ENCODE peak calls at places on chromosomes 12 and 14, in six cellular contexts. I is endodermal cell, Z is AG04450, V is A673, Y is tibial artery, O is endothelial cell of umbilical vein. A is an unnamed sample.

GRCh38 chr12:12007001-12007712 is 63.6 kb upstream of the BCL2L14 start:
- DNase-seq in Z (no peak), Y (no peak), V (no peak), O (no peak), I (peak), A (no peak)

GRCh38 chr12:85301054-85301453 is 21.0 kb downstream of the ALX1 start:
- DNase-seq in Z (no peak), V (no peak), O (no peak), Y (no peak), I (no peak), A (no peak)

GRCh38 chr12:8078400-8078799 is 3.7 kb upstream of the NECAP1 start:
- DNase-seq in Z (peak), I (peak), V (peak), O (peak), Y (no peak), A (no peak)

GRCh38 chr14:92902726-92903125 is 20.2 kb upstream of the CHGA start:
- DNase-seq in V (no peak), O (no peak), Y (no peak), I (peak), Z (no peak), A (no peak)

GRCh38 chr12:13203028-13203922 is 6.7 kb downstream of the EMP1 start:
- DNase-seq in O (peak), Z (no peak), Y (peak), V (peak), I (peak), A (no peak)

GRCh38 chr12:60172696-60173095 is 576.9 kb downstream of the SLC16A7 start:
- DNase-seq in O (no peak), V (no peak), Y (no peak), Z (no peak), I (no peak), A (no peak)

GRCh38 chr14:80172380-80173055 is 38.8 kb downstream of the DIO2 start:
- DNase-seq in Z (no peak), O (no peak), V (no peak), Y (no peak), I (no peak), A (no peak)

GRCh38 chr12:11749943-11750690 is 100.6 kb downstream of the ETV6 start:
- DNase-seq in Z (no peak), Y (peak), V (no peak), I (no peak), O (no peak), A (no peak)

GRCh38 chr12:47110706-47111391 is 31.1 kb upstream of the AMIGO2 start:
- DNase-seq in Y (no peak), O (no peak), V (no peak), Z (no peak), I (no peak), A (no peak)

GRCh38 chr12:50723870-50724269 is 40.0 kb upstream of the ATF1 start:
- DNase-seq in Y (no peak), O (no peak), V (no peak), Z (no peak), I (no peak), A (no peak)

GRCh38 chr12:126488786-126489185 is 1423.6 kb downstream of the AACS start:
- DNase-seq in O (no peak), I (no peak), Z (no peak), V (no peak), Y (no peak), A (no peak)

GRCh38 chr14:55180434-55180833 is 11.0 kb downstream of the DLGAP5 start:
- DNase-seq in Z (no peak), Y (no peak), O (peak), V (no peak), I (no peak), A (no peak)

GRCh38 chr12:11648514-11649412 is 711 bp upstream of the ETV6 start:
- DNase-seq in O (peak), Z (no peak), Y (peak), I (peak), V (peak), A (peak)

GRCh38 chr12:13223941-13224340 is 27.4 kb downstream of the EMP1 start:
- DNase-seq in V (no peak), Y (no peak), Z (no peak), O (no peak), I (no peak), A (no peak)

GRCh38 chr14:92217956-92218355 is 96.2 kb downstream of the CPSF2 start:
- DNase-seq in I (no peak), Z (no peak), Y (no peak), V (no peak), O (no peak), A (no peak)

GRCh38 chr14:45003924-45004323 is 41.9 kb downstream of the TOGARAM1 start:
- DNase-seq in V (no peak), Z (no peak), I (no peak), O (no peak), Y (no peak), A (no peak)

GRCh38 chr14:41604793-41605534 is 1.7 kb upstream of the LRFN5 start:
- DNase-seq in I (peak), Y (no peak), Z (peak), O (no peak), V (peak), A (no peak)

GRCh38 chr12:549476-550082 is 89.8 kb downstream of the B4GALNT3 start:
- DNase-seq in V (no peak), Y (no peak), I (no peak), Z (no peak), O (no peak), A (no peak)

GRCh38 chr12:94290353-94290752 is 142.0 kb downstream of the PLXNC1 start:
- DNase-seq in Z (no peak), I (peak), V (no peak), O (no peak), Y (no peak), A (no peak)

GRCh38 chr12:97380440-97380839 is 82.2 kb upstream of the RMST start:
- DNase-seq in V (no peak), Z (no peak), O (no peak), Y (no peak), I (no peak), A (no peak)

GRCh38 chr14:97791906-97792305 is 994.7 kb downstream of the VRK1 start:
- DNase-seq in O (no peak), Z (no peak), V (no peak), I (no peak), Y (no peak), A (no peak)

DNA sequence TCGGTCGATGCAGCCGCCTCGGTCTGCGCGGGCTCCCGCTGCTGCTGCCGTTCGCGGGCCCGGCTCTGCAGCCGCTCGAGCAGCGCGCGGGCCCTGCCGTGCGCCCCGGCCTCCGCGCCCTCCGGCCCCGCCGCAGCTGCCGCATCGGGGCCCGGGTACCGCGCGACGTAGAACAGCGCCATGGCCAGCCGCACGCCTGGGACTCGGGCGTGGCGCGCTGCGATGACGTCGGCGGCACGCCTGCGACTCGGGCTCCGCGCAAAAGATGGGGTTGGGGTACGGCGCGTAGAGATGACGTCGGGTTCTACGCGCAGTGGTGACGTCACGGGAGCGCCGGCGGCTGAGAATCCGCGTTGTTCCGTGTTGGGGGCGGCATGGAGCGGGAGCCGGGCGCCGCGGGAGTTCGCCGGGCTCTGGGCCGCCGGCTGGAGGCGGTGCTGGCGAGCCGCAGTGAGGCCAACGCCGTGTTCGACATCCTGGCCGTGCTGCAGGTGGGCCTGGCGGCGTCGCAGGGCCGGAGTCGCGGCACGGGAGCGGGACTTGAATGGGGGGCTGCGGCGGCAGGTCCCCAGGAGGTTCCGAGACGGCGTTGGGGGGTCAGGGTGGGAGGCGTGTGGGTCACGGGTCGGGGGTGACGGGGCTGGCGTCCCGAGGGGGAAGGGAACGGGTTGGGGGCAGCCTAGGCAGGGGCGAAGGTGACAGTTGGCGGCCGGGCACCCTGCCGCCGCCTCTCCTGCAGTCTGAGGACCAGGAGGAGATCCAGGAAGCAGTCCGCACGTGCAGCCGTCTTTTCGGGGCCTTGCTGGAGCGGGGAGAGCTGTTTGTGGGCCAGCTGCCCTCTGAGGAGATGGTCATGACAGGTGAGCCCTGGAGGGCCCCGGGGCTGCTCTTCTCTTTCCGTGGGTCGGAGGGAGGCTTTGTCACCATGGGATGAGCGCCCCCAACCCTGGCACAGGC is at the start of the genes DDX51 and NOC4L:
- DNase-seq in Y (peak), I (peak), V (peak), Z (peak), O (peak), A (peak)
- TF ChIP-seq CTCF in Y (no peak), I (no peak), V (no peak), Z (no peak), O (no peak), A (no peak)

GRCh38 chr14:94003397-94003796 is 6.3 kb downstream of the CCDC197 start:
- DNase-seq in Y (no peak), O (no peak), I (no peak), V (no peak), Z (no peak), A (no peak)

GRCh38 chr14:94004015-94004414 is 6.9 kb downstream of the CCDC197 start:
- DNase-seq in Y (no peak), O (no peak), V (no peak), Z (no peak), I (no peak), A (no peak)

GRCh38 chr14:94008234-94008633 is 11.1 kb downstream of the CCDC197 start:
- DNase-seq in Z (no peak), Y (no peak), O (no peak), I (no peak), V (no peak), A (no peak)

GRCh38 chr14:94001501-94002396 is 4.6 kb downstream of the CCDC197 start:
- DNase-seq in V (peak), Y (peak), I (peak), Z (peak), O (peak), A (peak)

DNA sequence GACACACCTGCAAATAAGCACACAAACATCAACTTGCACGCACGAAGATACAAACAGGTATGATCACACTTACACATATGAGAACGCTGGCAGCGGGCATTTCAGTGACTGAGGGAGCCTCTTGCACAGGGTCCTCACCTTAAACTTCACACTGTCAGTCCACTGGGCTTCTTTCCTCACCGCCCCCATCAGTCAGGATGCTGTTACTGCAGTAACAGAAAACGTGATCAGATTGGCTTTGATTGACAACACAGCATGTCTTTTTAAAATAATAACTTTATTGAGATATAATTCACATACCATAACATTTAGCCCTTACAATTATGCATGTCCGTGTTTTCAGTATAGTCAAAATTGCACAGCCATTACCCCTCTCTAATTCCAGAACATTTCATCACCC is 8.2 kb downstream of the CCDC197 start:
- DNase-seq in I (peak), Y (no peak), V (no peak), Z (no peak), O (no peak), A (no peak)
- TF ChIP-seq CTCF in I (peak), Y (peak), V (peak), Z (peak), O (peak), A (no peak)

GRCh38 chr12:66352197-66352596 is 49.9 kb downstream of the HELB start:
- DNase-seq in I (peak), O (peak), V (peak), Z (no peak), Y (no peak), A (no peak)
- TF ChIP-seq CTCF in I (peak), O (peak), V (peak), Z (peak), Y (no peak), A (peak)

GRCh38 chr14:72715910-72716268 is 178.0 kb downstream of the DPF3 start:
- DNase-seq in O (no peak), Y (no peak), V (no peak), Z (no peak), I (no peak), A (no peak)
- TF ChIP-seq CTCF in O (no peak), Y (no peak), V (no peak), Z (no peak), I (no peak), A (no peak)

DNA sequence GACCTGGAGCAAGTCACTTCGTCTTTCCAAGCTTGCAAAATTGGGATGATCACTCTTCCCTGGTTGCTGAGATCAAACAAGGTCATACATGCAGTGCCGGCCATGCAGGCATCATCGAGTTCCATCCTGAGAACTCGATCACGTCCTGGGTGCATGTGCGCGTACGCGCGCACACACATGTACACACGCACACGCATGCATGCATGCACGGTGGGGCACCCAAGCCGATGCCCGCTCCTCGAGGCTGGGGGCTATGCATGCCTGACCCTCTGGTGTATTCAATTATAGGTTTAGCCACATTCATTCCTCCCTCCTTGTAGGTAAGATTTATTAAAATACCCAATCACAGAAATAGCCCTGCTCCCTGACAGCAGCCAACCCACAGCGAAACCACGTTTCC is 26.0 kb downstream of the MMAB start:
- DNase-seq in O (no peak), Z (no peak), V (no peak), Y (no peak), I (no peak), A (no peak)
- TF ChIP-seq CTCF in O (no peak), Z (no peak), V (no peak), Y (no peak), I (no peak), A (no peak)

GRCh38 chr14:78902010-78902623 is 731.9 kb downstream of the NRXN3 start:
- DNase-seq in Z (peak), O (peak), Y (no peak), I (peak), V (peak), A (no peak)
- TF ChIP-seq CTCF in Z (peak), O (peak), Y (no peak), I (peak), V (peak), A (peak)

GRCh38 chr12:80316141-80316700 is 127.8 kb upstream of the PTPRQ start:
- DNase-seq in I (no peak), Z (no peak), Y (no peak), V (no peak), O (no peak), A (no peak)

GRCh38 chr12:80314741-80315140 is 129.3 kb upstream of the PTPRQ start:
- DNase-seq in I (no peak), Z (no peak), Y (no peak), O (no peak), V (no peak), A (no peak)

GRCh38 chr12:80317899-80318298 is 126.1 kb upstream of the PTPRQ start:
- DNase-seq in Y (no peak), Z (no peak), O (no peak), V (no peak), I (no peak), A (no peak)

GRCh38 chr12:80313184-80313583 is 130.9 kb upstream of the PTPRQ start:
- DNase-seq in I (no peak), Z (no peak), V (peak), Y (no peak), O (peak), A (no peak)
- TF ChIP-seq CTCF in I (no peak), Z (no peak), V (peak), Y (no peak), O (no peak), A (no peak)

GRCh38 chr14:89444044-89444443 is 27.0 kb upstream of the FOXN3 start:
- DNase-seq in Y (no peak), O (peak), V (no peak), Z (no peak), I (no peak), A (no peak)

GRCh38 chr14:89443002-89443660 is 26.1 kb upstream of the FOXN3 start:
- DNase-seq in I (no peak), Y (no peak), O (peak), V (no peak), Z (no peak), A (no peak)

GRCh38 chr14:89444536-89445125 is 27.6 kb upstream of the FOXN3 start:
- DNase-seq in Z (no peak), Y (no peak), V (no peak), O (peak), I (no peak), A (no peak)

GRCh38 chr14:89447182-89447970 is 30.3 kb upstream of the FOXN3 start:
- DNase-seq in Z (no peak), I (no peak), V (no peak), O (no peak), Y (no peak), A (no peak)

GRCh38 chr14:89445252-89445973 is 28.4 kb upstream of the FOXN3 start:
- DNase-seq in V (no peak), I (no peak), O (no peak), Y (no peak), Z (no peak), A (no peak)
- TF ChIP-seq CTCF in V (no peak), I (no peak), O (no peak), Y (no peak), Z (no peak), A (no peak)

GRCh38 chr14:100320157-100320856 is 2.8 kb upstream of the SLC25A47 start:
- DNase-seq in Y (no peak), I (no peak), O (no peak), Z (no peak), V (no peak), A (no peak)

GRCh38 chr14:100317389-100317788 is 5.8 kb upstream of the SLC25A47 start:
- DNase-seq in I (no peak), V (no peak), Y (no peak), Z (no peak), O (no peak), A (no peak)

GRCh38 chr14:100321473-100322137 is 1.5 kb upstream of the SLC25A47 start:
- DNase-seq in I (peak), Z (no peak), O (no peak), V (no peak), Y (no peak), A (peak)

GRCh38 chr14:100314724-100315123 is 8.4 kb upstream of the SLC25A47 start:
- DNase-seq in I (no peak), Z (no peak), Y (no peak), O (no peak), V (no peak), A (no peak)

GRCh38 chr14:100317897-100318808 is 5.0 kb upstream of the SLC25A47 start:
- DNase-seq in O (peak), I (peak), V (peak), Z (no peak), Y (peak), A (peak)
- TF ChIP-seq CTCF in O (peak), I (peak), V (peak), Z (peak), Y (peak), A (peak)

GRCh38 chr14:69812725-69813124 is 15.7 kb upstream of the SLC10A1 start:
- DNase-seq in V (peak), Z (no peak), Y (no peak), I (no peak), O (no peak), A (no peak)
- TF ChIP-seq CTCF in V (peak), Z (no peak), Y (no peak), I (peak), O (no peak), A (peak)